ENCODE peak calls at places on chromosome 7, in six cellular contexts. C, A, L, X, T and N are unnamed samples.

GRCh38 chr7:11373546-11374142 is 400.0 kb downstream of the PHF14 start:
- DNase-seq in A (no peak), L (no peak), C (no peak), X (no peak), T (no peak), N (no peak)

GRCh38 chr7:79008786-79009185 is 444.7 kb downstream of the MAGI2 start:
- DNase-seq in A (no peak), X (no peak), L (no peak), T (no peak), C (no peak), N (no peak)

GRCh38 chr7:19747740-19748339 is 25.6 kb downstream of the TMEM196 start:
- DNase-seq in T (no peak), C (no peak), L (no peak), A (no peak), X (no peak), N (no peak)

GRCh38 chr7:92695308-92696261 is 105.4 kb upstream of the FAM133B start:
- DNase-seq in L (peak; percentile 68), C (peak; percentile 41), A (peak; percentile 84), T (peak; percentile 28), X (no peak), N (peak; percentile 35)

GRCh38 chr7:127865466-127865865 is 165.8 kb downstream of the LRRC4 start:
- DNase-seq in C (no peak), A (no peak), X (no peak), T (no peak), L (no peak), N (no peak)

GRCh38 chr7:139081584-139081983 is 27.9 kb downstream of the ZC3HAV1 start:
- DNase-seq in C (no peak), X (no peak), A (no peak), L (no peak), T (no peak), N (no peak)

GRCh38 chr7:21430575-21430954 is 2.7 kb downstream of the SP4 start:
- DNase-seq in C (no peak), T (no peak), X (no peak), A (no peak), L (no peak), N (no peak)

GRCh38 chr7:113610572-113610971 is 308.2 kb downstream of the PPP1R3A start:
- DNase-seq in X (no peak), T (no peak), C (no peak), L (no peak), A (no peak), N (no peak)

DNA sequence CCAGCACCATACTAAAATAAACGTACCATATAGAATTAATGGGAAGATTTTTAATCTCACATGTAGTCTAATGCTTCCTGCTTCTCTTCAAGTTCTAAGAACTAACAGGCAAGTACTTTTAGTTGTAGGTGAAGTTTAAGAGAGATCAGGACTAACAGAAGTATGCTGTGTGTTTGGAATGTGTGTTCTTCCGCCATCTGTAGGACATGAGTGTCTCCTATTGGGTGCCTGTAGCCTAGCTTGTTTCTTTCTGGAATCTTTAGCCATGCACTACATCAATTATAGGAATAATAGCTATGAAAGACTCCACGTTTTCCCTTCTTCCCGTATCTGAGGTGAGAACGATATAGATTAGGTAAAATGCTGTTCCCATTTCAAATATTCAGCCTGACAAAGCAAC is 140.2 kb upstream of the AHR start:
- DNase-seq in C (no peak), X (no peak), A (no peak), L (no peak), T (no peak), N (no peak)
- TF ChIP-seq CTCF in C (no peak), X (no peak), A (no peak), L (no peak), T (no peak), N (no peak)

GRCh38 chr7:897771-898376 is 21.5 kb downstream of the GET4 start:
- DNase-seq in L (no peak), C (no peak), A (peak; percentile 52), T (no peak), X (no peak), N (no peak)

GRCh38 chr7:899806-900205 is 23.5 kb downstream of the GET4 start:
- DNase-seq in X (no peak), C (no peak), T (no peak), L (no peak), A (no peak), N (no peak)

GRCh38 chr7:898460-898854 is 22.1 kb downstream of the GET4 start:
- DNase-seq in C (no peak), L (no peak), T (no peak), A (no peak), X (no peak), N (no peak)

GRCh38 chr7:900331-901040 is 24.1 kb downstream of the GET4 start:
- DNase-seq in L (no peak), A (no peak), C (no peak), T (no peak), X (no peak), N (no peak)

GRCh38 chr7:898855-899681 is 22.7 kb downstream of the GET4 start:
- DNase-seq in A (peak; percentile 58), L (no peak), T (no peak), X (no peak), C (no peak), N (no peak)
- TF ChIP-seq CTCF in A (no peak), L (no peak), T (no peak), X (no peak), C (no peak), N (no peak)

GRCh38 chr7:149468208-149468607 is 7.3 kb upstream of the ZNF777 start:
- DNase-seq in X (no peak), A (no peak), T (no peak), L (no peak), C (no peak), N (no peak)
- TF ChIP-seq CTCF in X (no peak), A (no peak), T (no peak), L (no peak), C (no peak), N (no peak)

DNA sequence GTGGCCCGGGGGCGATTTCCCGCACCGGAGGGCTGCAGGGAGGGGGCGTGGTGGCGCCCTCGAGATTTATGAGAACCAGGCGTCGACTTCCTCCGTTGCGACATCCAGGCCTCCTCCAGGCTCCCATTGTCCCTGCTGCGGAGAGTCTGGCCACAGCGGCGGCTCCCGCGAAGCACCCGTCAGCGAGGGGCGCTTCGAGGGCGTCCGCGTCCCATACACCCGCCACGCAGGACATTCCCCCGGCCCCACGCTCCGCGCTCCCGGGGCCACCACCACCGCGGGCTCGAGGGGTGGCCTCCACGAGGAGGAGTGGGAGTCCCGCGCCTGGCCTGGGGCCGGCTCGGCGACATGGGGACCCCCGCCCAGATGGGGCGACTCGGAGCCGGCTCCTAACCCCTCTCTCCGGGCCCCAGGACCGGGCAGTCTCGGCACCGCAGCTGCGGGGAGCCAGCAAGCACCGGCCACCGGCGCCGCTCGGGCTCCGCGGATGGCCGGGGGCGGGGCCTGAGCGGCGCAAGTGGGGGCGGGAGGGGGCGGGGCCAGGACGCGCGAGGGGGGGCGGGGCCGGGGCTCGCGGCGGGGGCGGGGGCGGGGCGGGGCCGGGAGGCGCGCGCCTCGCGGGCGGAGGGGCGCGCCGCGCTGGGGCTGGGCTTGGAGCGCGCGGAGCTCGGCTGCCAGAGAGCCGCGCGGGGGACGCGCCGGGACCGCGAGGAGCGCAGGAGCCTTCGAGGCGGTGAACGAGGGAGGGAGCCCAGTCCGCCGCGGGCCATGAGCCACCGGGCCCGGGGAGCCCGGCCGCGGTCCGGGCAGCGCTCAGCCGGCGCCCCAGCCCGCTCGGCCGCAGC is at the start of gene SH2B2:
- DNase-seq in L (peak; percentile 72), T (peak; percentile 67), A (peak; percentile 84), X (peak; percentile 14), C (peak; percentile 51), N (peak; percentile 49)
- TF ChIP-seq CTCF in L (no peak), T (no peak), A (no peak), X (no peak), C (no peak), N (no peak)

DNA sequence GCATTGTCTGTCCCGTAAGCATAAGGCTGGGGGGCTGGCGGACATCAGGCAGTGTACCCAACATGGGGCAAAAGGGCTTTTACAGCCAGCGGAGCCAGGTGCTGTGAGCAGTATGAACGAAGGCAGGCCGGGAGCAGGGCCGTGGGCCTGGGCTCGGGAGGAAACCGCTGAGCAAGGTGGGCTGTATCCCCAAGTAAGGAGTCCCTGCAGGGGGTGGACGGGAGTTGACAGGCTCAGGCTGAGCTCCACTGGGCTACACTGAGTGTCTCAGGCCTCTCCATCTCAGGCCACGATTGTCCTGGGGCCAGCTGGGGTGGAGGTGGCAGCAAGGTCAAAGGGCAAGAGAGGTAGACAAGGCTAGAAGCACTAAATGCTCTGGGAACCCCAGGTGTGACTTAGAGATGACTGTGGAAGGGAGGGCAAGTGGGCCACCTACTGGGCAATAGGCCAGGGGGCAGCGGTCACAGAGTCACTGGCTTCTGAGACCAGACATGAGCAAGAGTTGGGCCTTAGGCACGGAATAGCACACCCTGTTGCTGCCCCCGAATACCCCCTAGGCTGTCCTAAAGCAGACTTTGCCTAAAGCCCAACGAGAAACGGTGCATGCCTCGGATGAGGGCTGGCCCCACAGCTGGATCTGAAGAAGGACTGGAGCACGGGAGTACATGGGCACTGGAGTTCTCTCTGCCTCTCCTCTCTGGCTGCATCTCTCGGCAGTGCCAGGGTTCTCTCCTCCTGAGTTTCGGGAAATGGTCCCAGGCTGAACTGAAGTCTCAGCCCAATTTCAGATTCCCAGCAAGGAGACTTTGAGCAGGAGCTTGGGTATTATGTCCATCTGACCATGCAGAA is 10.8 kb upstream of the RAMP3 start:
- DNase-seq in C (no peak), X (no peak), A (no peak), L (no peak), T (no peak), N (no peak)
- TF ChIP-seq CTCF in C (no peak), X (no peak), A (no peak), L (no peak), T (no peak), N (no peak)

GRCh38 chr7:29410981-29411380 is 152.7 kb upstream of the PRR15 start:
- DNase-seq in A (no peak), T (no peak), C (no peak), X (no peak), L (no peak), N (no peak)

GRCh38 chr7:29405891-29406290 is 157.7 kb upstream of the PRR15 start:
- DNase-seq in A (no peak), X (no peak), C (no peak), L (no peak), T (no peak), N (no peak)

GRCh38 chr7:29406366-29406765 is 157.3 kb upstream of the PRR15 start:
- DNase-seq in X (no peak), C (no peak), L (no peak), T (no peak), A (no peak), N (no peak)

GRCh38 chr7:29412912-29413311 is 150.7 kb upstream of the PRR15 start:
- DNase-seq in T (no peak), A (no peak), X (no peak), C (no peak), L (no peak), N (no peak)

GRCh38 chr7:29408841-29409243 is 154.8 kb upstream of the PRR15 start:
- DNase-seq in X (peak; percentile 34), C (peak; percentile 34), T (peak; percentile 65), A (no peak), L (peak; percentile 64), N (peak; percentile 78)
- TF ChIP-seq CTCF in X (peak; percentile 86), C (peak; percentile 84), T (peak; percentile 86), A (peak; percentile 54), L (peak; percentile 97), N (peak; percentile 92)